ENCODE peak calls at places on chromosomes 16 and 17, in eight cellular contexts. W is T-helper 1 cell, U is NCI-H774, M is WERI-Rb-1, N is EL, O is stomach, S is NAMALWA, Q is LoVo. G is an unnamed sample.

GRCh38 chr17:2062571-2063183 is 7.8 kb downstream of the HIC1 start:
- DNase-seq in O (no peak), M (no peak), N (peak; percentile 59), W (no peak), S (no peak), Q (no peak), U (no peak), G (no peak)

GRCh38 chr17:82237746-82238561 is 9.1 kb downstream of the SLC16A3 start:
- DNase-seq in O (no peak), S (no peak), Q (no peak), W (no peak), M (no peak), N (no peak), U (no peak), G (no peak)

GRCh38 chr17:18331879-18332278 is 16.8 kb downstream of the SMCR8 start:
- DNase-seq in Q (no peak), N (no peak), U (no peak), W (no peak), O (no peak), S (no peak), M (no peak), G (no peak)

GRCh38 chr17:33811006-33811760 is 443.9 kb upstream of the CCL2 start:
- DNase-seq in U (no peak), Q (no peak), S (no peak), N (no peak), O (no peak), M (no peak), W (no peak), G (no peak)

GRCh38 chr16:13923703-13924298 is 3.8 kb downstream of the ERCC4 start:
- DNase-seq in O (no peak), M (no peak), S (peak; percentile 73), Q (peak; percentile 70), U (peak; percentile 24), W (no peak), N (peak; percentile 51), G (no peak)

GRCh38 chr16:85002099-85002541 is 9.2 kb downstream of the ZDHHC7 start:
- DNase-seq in U (no peak), S (no peak), Q (no peak), W (no peak), N (no peak), O (no peak), M (no peak), G (peak; percentile 35)

GRCh38 chr17:16343569-16343968 is 9.7 kb downstream of the CENPV start:
- DNase-seq in M (no peak), O (no peak), S (no peak), N (no peak), U (no peak), W (no peak), Q (no peak), G (no peak)

GRCh38 chr16:69320731-69321073 is 9.6 kb downstream of the VPS4A start:
- DNase-seq in S (no peak), O (no peak), N (no peak), M (no peak), U (no peak), Q (no peak), W (no peak), G (no peak)

GRCh38 chr16:23031508-23032098 is 117.6 kb downstream of the USP31 start:
- DNase-seq in O (no peak), M (no peak), S (no peak), N (no peak), W (no peak), Q (no peak), U (no peak), G (no peak)

GRCh38 chr17:45313419-45313771 is 3.4 kb downstream of the MAP3K14 start:
- DNase-seq in M (no peak), O (no peak), W (no peak), U (no peak), S (peak; percentile 34), Q (no peak), N (no peak), G (peak; percentile 67)

GRCh38 chr17:39270923-39271322 is 45.2 kb upstream of the STAC2 start:
- DNase-seq in N (peak; percentile 55), W (no peak), U (no peak), M (no peak), Q (no peak), S (peak; percentile 71), O (no peak), G (no peak)

GRCh38 chr17:64984181-64984580 is 64.9 kb upstream of the LRRC37A3 start:
- DNase-seq in O (no peak), S (peak; percentile 45), Q (no peak), W (no peak), M (peak; percentile 27), U (no peak), N (no peak), G (no peak)

GRCh38 chr17:41429667-41430066 is 5.3 kb upstream of the KRT37 start:
- DNase-seq in S (no peak), W (no peak), U (no peak), O (no peak), N (no peak), Q (no peak), M (no peak), G (no peak)

GRCh38 chr16:57830890-57831484 is 28.7 kb upstream of the KIFC3 start:
- DNase-seq in Q (peak; percentile 67), M (no peak), N (no peak), W (no peak), O (no peak), S (no peak), U (no peak), G (no peak)

G was measured in right lobe of liver.